ENCODE peak calls at places on chromosomes 13 and 19, in four cellular contexts. B, K, C and P are unnamed samples.

GRCh38 chr19:3135961-3136683 is at the start of gene GNA15:
- DNase-seq in B (no peak), K (no peak), C (no peak), P (no peak)

GRCh38 chr19:41699231-41699967 is 9.0 kb upstream of the CEACAM5 start:
- DNase-seq in B (peak; percentile 47), K (no peak), C (no peak), P (no peak)

GRCh38 chr13:30735025-30735967 is at the start of gene ALOX5AP:
- DNase-seq in B (no peak), K (no peak), C (no peak), P (no peak)

GRCh38 chr13:106029901-106030300 is 505.6 kb downstream of the EFNB2 start:
- DNase-seq in B (no peak), K (no peak), C (no peak), P (no peak)

GRCh38 chr13:100464006-100464405 is 124.6 kb downstream of the GGACT start:
- DNase-seq in B (no peak), K (no peak), C (no peak), P (no peak)

GRCh38 chr19:18006895-18007604 is 920 bp upstream of the ARRDC2 start:
- DNase-seq in B (peak; percentile 94), K (peak; percentile 78), C (peak; percentile 84), P (peak; percentile 82)

GRCh38 chr19:55600336-55601028 is 394 bp downstream of the ZNF524 start:
- DNase-seq in B (peak; percentile 89), K (peak; percentile 91), C (no peak), P (no peak)

GRCh38 chr13:79401259-79402071 is 4.6 kb downstream of the RBM26 start:
- DNase-seq in B (no peak), K (no peak), C (no peak), P (no peak)

GRCh38 chr19:435056-435706 is 25.7 kb downstream of the SHC2 start:
- DNase-seq in B (no peak), K (no peak), C (peak; percentile 55), P (no peak)

GRCh38 chr13:31064636-31065035 is 97.1 kb downstream of the HSPH1 start:
- DNase-seq in B (no peak), K (no peak), C (no peak), P (no peak)

GRCh38 chr13:53694814-53695533 is 666.4 kb downstream of the OLFM4 start:
- DNase-seq in B (no peak), K (no peak), C (no peak), P (no peak)

GRCh38 chr19:14369399-14370168 is 11.7 kb upstream of the ADGRE5 start:
- DNase-seq in B (peak; percentile 92), K (no peak), C (no peak), P (no peak)

GRCh38 chr13:51760592-51760991 is 43.4 kb downstream of the DHRS12 start:
- DNase-seq in B (peak; percentile 75), K (no peak), C (peak; percentile 40), P (no peak)
- H3K4me3 ChIP-seq in B (no peak overlapping the region), K (no peak overlapping the region), C (peak overlapping the region; percentile 34), P (no peak overlapping the region)

DNA sequence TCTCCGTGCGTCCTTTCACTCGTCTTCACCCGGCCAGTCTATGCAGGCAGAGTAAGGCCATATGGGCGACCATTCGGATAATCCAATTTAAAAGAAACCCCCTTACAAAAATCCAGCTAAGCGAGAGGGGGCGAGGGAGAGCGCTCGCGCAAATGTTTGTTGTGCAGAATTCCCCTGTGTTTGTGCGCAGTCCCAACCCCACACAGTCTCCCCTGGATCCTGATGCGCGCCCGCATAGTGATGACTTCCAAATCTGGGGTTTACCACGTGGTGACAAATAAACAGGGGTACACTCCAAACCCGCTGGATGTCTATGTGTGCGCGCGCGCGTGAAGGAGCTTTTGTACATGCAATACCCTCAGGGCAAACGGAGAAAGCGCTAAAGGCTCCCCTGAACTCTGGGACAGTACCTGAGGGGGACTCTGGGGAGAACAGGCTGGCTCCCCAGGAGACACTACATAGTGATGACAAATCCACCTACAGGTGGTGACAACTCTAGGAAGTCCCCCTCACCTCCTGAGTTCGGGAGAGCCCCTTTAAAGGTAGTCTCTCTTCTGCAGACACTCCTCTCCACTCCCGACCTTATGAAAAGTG is 8.5 kb downstream of the SOX21 start:
- DNase-seq in B (no peak), K (no peak), C (no peak), P (no peak)
- H3K9me3 ChIP-seq in B (peaks cover 1% of the 10 kb centered on the region), K (peaks cover 2% of the 10 kb centered on the region), C (no peaks in the 10 kb centered on the region), P (no peaks in the 10 kb centered on the region)

GRCh38 chr19:52923782-52924593 is 760 bp upstream of the ZNF888 start:
- DNase-seq in B (peak; percentile 84), K (no peak), C (peak; percentile 22), P (no peak)
- H3K4me3 ChIP-seq in B (peak overlapping the region; percentile 55), K (no peak overlapping the region), C (peak overlapping the region; percentile 66), P (no peak overlapping the region)

GRCh38 chr19:57686727-57687126 is 5.0 kb downstream of the ZNF551 start:
- DNase-seq in B (no peak), K (no peak), C (no peak), P (no peak)
- H3K9me3 ChIP-seq in B (peaks cover 53% of the 10 kb centered on the region), K (peaks cover 70% of the 10 kb centered on the region), C (peaks cover 25% of the 10 kb centered on the region), P (peaks cover 11% of the 10 kb centered on the region)

GRCh38 chr19:36142046-36142445 is 2.2 kb downstream of the CAPNS1 start:
- DNase-seq in B (no peak), K (no peak), C (no peak), P (no peak)
- H3K4me3 ChIP-seq in B (no peak overlapping the region), K (no peak overlapping the region), C (no peak overlapping the region), P (no peak overlapping the region)

GRCh38 chr19:15727724-15728123 is at the start of gene OR10H2:
- DNase-seq in B (no peak), K (no peak), C (no peak), P (no peak)
- H3K9me3 ChIP-seq in B (no peaks in the 10 kb centered on the region), K (peaks cover 33% of the 10 kb centered on the region), C (no peaks in the 10 kb centered on the region), P (peaks cover 23% of the 10 kb centered on the region)

GRCh38 chr13:108496364-108497215 is 132.8 kb upstream of the MYO16 start:
- DNase-seq in B (no peak), K (peak; percentile 26), C (no peak), P (no peak)
- H3K4me3 ChIP-seq in B (no peak overlapping the region), K (peak overlapping the region; percentile 87), C (no peak overlapping the region), P (peak overlapping the region; percentile 57)

GRCh38 chr19:40035996-40036395 is 20.0 kb downstream of the ZNF780B start:
- DNase-seq in B (no peak), K (no peak), C (no peak), P (no peak)
- H3K9me3 ChIP-seq in B (peaks cover 15% of the 10 kb centered on the region), K (peaks cover 16% of the 10 kb centered on the region), C (peaks cover 22% of the 10 kb centered on the region), P (peaks cover 4% of the 10 kb centered on the region)